ENCODE peak calls at places on chromosomes 6 and 20, in ten cellular contexts. One of them, this sample, is unnamed.

GRCh38 chr6:28280595-28281287 is 631 bp upstream of the PGBD1 start:
- DNase-seq in kidney epithelial cell: no peak
- DNase-seq in tibial artery: no peak
- DNase-seq in K562: no peak
- DNase-seq in heart left ventricle: no peak
- DNase-seq in A549: no peak
- DNase-seq in endodermal cell: no peak
- DNase-seq in lower leg skin: no peak
- DNase-seq in AG04450: no peak
- DNase-seq in left ventricle myocardium inferior: no peak
- DNase-seq in this sample: no peak

GRCh38 chr20:49712118-49712517 is 1.6 kb downstream of the B4GALT5 start:
- DNase-seq in kidney epithelial cell: no peak
- DNase-seq in tibial artery: no peak
- DNase-seq in K562: no peak
- DNase-seq in heart left ventricle: no peak
- DNase-seq in A549: no peak
- DNase-seq in endodermal cell: no peak
- DNase-seq in lower leg skin: no peak
- DNase-seq in AG04450: no peak
- DNase-seq in left ventricle myocardium inferior: no peak
- DNase-seq in this sample: no peak

GRCh38 chr6:80366721-80367120 is 260.2 kb downstream of the BCKDHB start:
- DNase-seq in kidney epithelial cell: no peak
- DNase-seq in tibial artery: no peak
- DNase-seq in K562: no peak
- DNase-seq in heart left ventricle: peak; percentile 77
- DNase-seq in A549: no peak
- DNase-seq in endodermal cell: no peak
- DNase-seq in lower leg skin: no peak
- DNase-seq in AG04450: peak; percentile 21
- DNase-seq in left ventricle myocardium inferior: peak; percentile 71
- DNase-seq in this sample: peak; percentile 65

GRCh38 chr6:22954749-22955385 is 385.5 kb downstream of the HDGFL1 start:
- DNase-seq in kidney epithelial cell: peak; percentile 18
- DNase-seq in tibial artery: no peak
- DNase-seq in K562: no peak
- DNase-seq in heart left ventricle: no peak
- DNase-seq in A549: no peak
- DNase-seq in endodermal cell: no peak
- DNase-seq in lower leg skin: no peak
- DNase-seq in AG04450: no peak
- DNase-seq in left ventricle myocardium inferior: no peak
- DNase-seq in this sample: no peak

GRCh38 chr6:131199568-131200272 is 64.5 kb downstream of the AKAP7 start:
- DNase-seq in kidney epithelial cell: peak; percentile 19
- DNase-seq in tibial artery: no peak
- DNase-seq in K562: peak; percentile 11
- DNase-seq in heart left ventricle: no peak
- DNase-seq in A549: no peak
- DNase-seq in endodermal cell: peak; percentile 88
- DNase-seq in lower leg skin: no peak
- DNase-seq in AG04450: no peak
- DNase-seq in left ventricle myocardium inferior: no peak
- DNase-seq in this sample: no peak

GRCh38 chr6:131629656-131630055 is 1.6 kb upstream of the MED23 start:
- DNase-seq in kidney epithelial cell: no peak
- DNase-seq in tibial artery: peak; percentile 68
- DNase-seq in K562: no peak
- DNase-seq in heart left ventricle: no peak
- DNase-seq in A549: no peak
- DNase-seq in endodermal cell: no peak
- DNase-seq in lower leg skin: no peak
- DNase-seq in AG04450: no peak
- DNase-seq in left ventricle myocardium inferior: no peak
- DNase-seq in this sample: no peak

GRCh38 chr6:21801786-21802610 is 208.4 kb downstream of the SOX4 start:
- DNase-seq in kidney epithelial cell: no peak
- DNase-seq in tibial artery: no peak
- DNase-seq in K562: no peak
- DNase-seq in heart left ventricle: no peak
- DNase-seq in A549: no peak
- DNase-seq in endodermal cell: no peak
- DNase-seq in lower leg skin: no peak
- DNase-seq in AG04450: no peak
- DNase-seq in left ventricle myocardium inferior: no peak
- DNase-seq in this sample: no peak

GRCh38 chr6:111482959-111483735 is at the start of gene REV3L:
- DNase-seq in kidney epithelial cell: peak; percentile 35
- DNase-seq in tibial artery: peak; percentile 94
- DNase-seq in K562: peak; percentile 87
- DNase-seq in heart left ventricle: peak; percentile 92
- DNase-seq in A549: peak; percentile 49
- DNase-seq in endodermal cell: peak; percentile 96
- DNase-seq in lower leg skin: peak; percentile 98
- DNase-seq in AG04450: peak; percentile 78
- DNase-seq in left ventricle myocardium inferior: peak; percentile 88
- DNase-seq in this sample: peak; percentile 68

GRCh38 chr6:43077981-43078411 is 1.9 kb downstream of the PTK7 start:
- DNase-seq in kidney epithelial cell: no peak
- DNase-seq in tibial artery: no peak
- DNase-seq in K562: no peak
- DNase-seq in heart left ventricle: no peak
- DNase-seq in A549: no peak
- DNase-seq in endodermal cell: peak; percentile 63
- DNase-seq in lower leg skin: no peak
- DNase-seq in AG04450: no peak
- DNase-seq in left ventricle myocardium inferior: no peak
- DNase-seq in this sample: no peak
- H3K4me3 ChIP-seq in kidney epithelial cell: peak overlapping the region; percentile 94
- H3K4me3 ChIP-seq in tibial artery: no peak overlapping the region
- H3K4me3 ChIP-seq in K562: no peak overlapping the region
- H3K4me3 ChIP-seq in heart left ventricle: no peak overlapping the region
- H3K4me3 ChIP-seq in A549: no peak overlapping the region
- H3K4me3 ChIP-seq in endodermal cell: peak overlapping the region; percentile 95
- H3K4me3 ChIP-seq in lower leg skin: no peak overlapping the region
- H3K4me3 ChIP-seq in AG04450: peak overlapping the region; percentile 87
- H3K4me3 ChIP-seq in left ventricle myocardium inferior: no peak overlapping the region
- H3K4me3 ChIP-seq in this sample: peak overlapping the region; percentile 87

GRCh38 chr6:17730078-17730704 is 23.5 kb upstream of the NUP153 start:
- DNase-seq in kidney epithelial cell: no peak
- DNase-seq in tibial artery: no peak
- DNase-seq in K562: no peak
- DNase-seq in heart left ventricle: no peak
- DNase-seq in A549: no peak
- DNase-seq in endodermal cell: peak; percentile 6
- DNase-seq in lower leg skin: no peak
- DNase-seq in AG04450: no peak
- DNase-seq in left ventricle myocardium inferior: no peak
- DNase-seq in this sample: no peak

GRCh38 chr6:17724341-17724740 is 17.6 kb upstream of the NUP153 start:
- DNase-seq in kidney epithelial cell: no peak
- DNase-seq in tibial artery: no peak
- DNase-seq in K562: no peak
- DNase-seq in heart left ventricle: no peak
- DNase-seq in A549: no peak
- DNase-seq in endodermal cell: peak; percentile 0
- DNase-seq in lower leg skin: no peak
- DNase-seq in AG04450: no peak
- DNase-seq in left ventricle myocardium inferior: no peak
- DNase-seq in this sample: no peak

GRCh38 chr6:17725083-17725482 is 18.4 kb upstream of the NUP153 start:
- DNase-seq in kidney epithelial cell: no peak
- DNase-seq in tibial artery: no peak
- DNase-seq in K562: peak; percentile 82
- DNase-seq in heart left ventricle: peak; percentile 77
- DNase-seq in A549: no peak
- DNase-seq in endodermal cell: peak; percentile 90
- DNase-seq in lower leg skin: no peak
- DNase-seq in AG04450: no peak
- DNase-seq in left ventricle myocardium inferior: peak; percentile 68
- DNase-seq in this sample: no peak

GRCh38 chr6:17728551-17729222 is 22.0 kb upstream of the NUP153 start:
- DNase-seq in kidney epithelial cell: no peak
- DNase-seq in tibial artery: no peak
- DNase-seq in K562: no peak
- DNase-seq in heart left ventricle: no peak
- DNase-seq in A549: no peak
- DNase-seq in endodermal cell: peak; percentile 31
- DNase-seq in lower leg skin: no peak
- DNase-seq in AG04450: no peak
- DNase-seq in left ventricle myocardium inferior: no peak
- DNase-seq in this sample: no peak

DNA sequence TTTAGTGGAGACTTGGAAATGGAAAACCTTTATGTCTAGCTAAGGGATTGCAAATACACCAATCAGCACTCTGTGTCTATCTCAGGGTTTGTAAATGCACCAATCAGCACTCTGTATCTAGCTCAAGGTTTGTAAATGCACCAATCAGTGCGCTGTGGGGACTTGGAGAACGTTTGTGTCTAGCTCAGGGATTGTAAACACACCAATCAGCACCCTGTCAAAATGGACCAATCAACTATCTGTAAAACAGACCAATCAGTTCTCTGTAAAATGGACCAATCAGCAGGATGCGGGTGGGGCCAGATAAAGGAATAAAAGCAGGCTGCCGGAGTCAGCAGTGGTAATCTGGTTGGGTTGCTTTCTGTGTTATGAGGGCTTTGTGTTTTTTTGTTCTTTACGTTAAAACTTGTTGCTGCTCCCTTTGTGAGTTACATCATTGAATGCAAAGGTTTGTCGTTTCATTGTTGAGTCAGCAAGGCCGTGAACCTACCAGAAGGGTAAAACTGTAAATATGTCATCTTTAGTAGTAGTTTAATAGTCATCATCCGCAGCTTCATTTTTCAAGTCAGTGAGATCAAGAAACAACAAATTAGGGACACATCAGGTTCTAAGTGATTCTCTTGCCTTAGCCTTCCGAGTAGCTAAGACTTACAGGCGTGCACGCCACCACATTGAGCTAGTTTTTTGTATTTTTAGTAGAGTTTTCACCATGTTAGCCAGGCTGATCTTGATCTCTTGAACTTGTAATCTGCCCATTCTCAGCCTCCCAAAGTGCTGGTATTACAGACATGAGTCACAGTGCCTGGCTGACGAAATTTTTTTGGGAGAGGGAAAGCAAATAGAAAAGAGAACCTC is 22.7 kb upstream of the NUP153 start:
- DNase-seq in kidney epithelial cell: no peak
- DNase-seq in tibial artery: no peak
- DNase-seq in K562: no peak
- DNase-seq in heart left ventricle: no peak
- DNase-seq in A549: no peak
- DNase-seq in endodermal cell: peak; percentile 31
- DNase-seq in lower leg skin: no peak
- DNase-seq in AG04450: no peak
- DNase-seq in left ventricle myocardium inferior: no peak
- DNase-seq in this sample: no peak
- TF ChIP-seq CTCF in kidney epithelial cell: no peak
- TF ChIP-seq CTCF in tibial artery: no peak
- TF ChIP-seq CTCF in K562: no peak
- TF ChIP-seq CTCF in heart left ventricle: no peak
- TF ChIP-seq CTCF in A549: no peak
- TF ChIP-seq CTCF in endodermal cell: no peak
- TF ChIP-seq CTCF in lower leg skin: no peak
- TF ChIP-seq CTCF in AG04450: no peak
- TF ChIP-seq CTCF in left ventricle myocardium inferior: no peak
- TF ChIP-seq CTCF in this sample: no peak

GRCh38 chr20:24981750-24982149 is 10.8 kb downstream of the APMAP start:
- DNase-seq in kidney epithelial cell: no peak
- DNase-seq in tibial artery: peak; percentile 73
- DNase-seq in K562: no peak
- DNase-seq in heart left ventricle: peak; percentile 79
- DNase-seq in A549: no peak
- DNase-seq in endodermal cell: peak; percentile 2
- DNase-seq in lower leg skin: peak; percentile 85
- DNase-seq in AG04450: no peak
- DNase-seq in left ventricle myocardium inferior: peak; percentile 49
- DNase-seq in this sample: no peak

GRCh38 chr20:24984963-24985640 is 7.4 kb downstream of the APMAP start:
- DNase-seq in kidney epithelial cell: no peak
- DNase-seq in tibial artery: peak; percentile 48
- DNase-seq in K562: no peak
- DNase-seq in heart left ventricle: no peak
- DNase-seq in A549: no peak
- DNase-seq in endodermal cell: peak; percentile 11
- DNase-seq in lower leg skin: peak; percentile 53
- DNase-seq in AG04450: no peak
- DNase-seq in left ventricle myocardium inferior: no peak
- DNase-seq in this sample: no peak

GRCh38 chr20:24981282-24981681 is 11.3 kb downstream of the APMAP start:
- DNase-seq in kidney epithelial cell: no peak
- DNase-seq in tibial artery: no peak
- DNase-seq in K562: no peak
- DNase-seq in heart left ventricle: no peak
- DNase-seq in A549: no peak
- DNase-seq in endodermal cell: peak; percentile 19
- DNase-seq in lower leg skin: peak; percentile 29
- DNase-seq in AG04450: no peak
- DNase-seq in left ventricle myocardium inferior: no peak
- DNase-seq in this sample: no peak

GRCh38 chr20:24985802-24986201 is 6.7 kb downstream of the APMAP start:
- DNase-seq in kidney epithelial cell: no peak
- DNase-seq in tibial artery: peak; percentile 43
- DNase-seq in K562: no peak
- DNase-seq in heart left ventricle: no peak
- DNase-seq in A549: no peak
- DNase-seq in endodermal cell: peak; percentile 16
- DNase-seq in lower leg skin: peak; percentile 60
- DNase-seq in AG04450: no peak
- DNase-seq in left ventricle myocardium inferior: no peak
- DNase-seq in this sample: no peak

DNA sequence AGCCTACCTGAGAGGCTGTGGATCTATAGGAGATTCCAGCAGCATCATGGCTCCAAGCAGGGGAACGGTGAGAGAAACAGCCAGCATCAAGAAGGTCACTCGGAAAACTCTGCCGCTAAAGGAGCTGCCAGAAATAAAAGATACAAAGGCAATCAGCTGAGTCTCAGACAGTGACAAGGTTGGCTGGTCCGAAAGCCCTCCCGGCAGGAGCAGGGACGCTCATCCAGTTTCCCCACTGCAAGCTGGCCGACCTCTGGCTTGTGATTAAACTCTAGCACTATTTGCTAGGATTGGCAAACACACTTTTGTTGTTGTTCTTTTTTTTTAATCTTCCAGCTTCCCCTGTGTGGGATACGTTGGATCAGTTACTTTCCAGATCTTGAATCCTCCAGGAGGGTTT is 8.7 kb downstream of the APMAP start:
- DNase-seq in kidney epithelial cell: no peak
- DNase-seq in tibial artery: no peak
- DNase-seq in K562: no peak
- DNase-seq in heart left ventricle: no peak
- DNase-seq in A549: no peak
- DNase-seq in endodermal cell: peak; percentile 24
- DNase-seq in lower leg skin: peak; percentile 70
- DNase-seq in AG04450: no peak
- DNase-seq in left ventricle myocardium inferior: no peak
- DNase-seq in this sample: no peak
- H3K4me3 ChIP-seq in kidney epithelial cell: no peak overlapping the region
- H3K4me3 ChIP-seq in tibial artery: no peak overlapping the region
- H3K4me3 ChIP-seq in K562: no peak overlapping the region
- H3K4me3 ChIP-seq in heart left ventricle: no peak overlapping the region
- H3K4me3 ChIP-seq in A549: no peak overlapping the region
- H3K4me3 ChIP-seq in endodermal cell: no peak overlapping the region
- H3K4me3 ChIP-seq in lower leg skin: no peak overlapping the region
- H3K4me3 ChIP-seq in AG04450: no peak overlapping the region
- H3K4me3 ChIP-seq in left ventricle myocardium inferior: no peak overlapping the region
- H3K4me3 ChIP-seq in this sample: no peak overlapping the region

GRCh38 chr20:53154540-53154939 is 182.4 kb downstream of the TSHZ2 start:
- DNase-seq in kidney epithelial cell: no peak
- DNase-seq in tibial artery: no peak
- DNase-seq in K562: peak; percentile 36
- DNase-seq in heart left ventricle: no peak
- DNase-seq in A549: no peak
- DNase-seq in endodermal cell: no peak
- DNase-seq in lower leg skin: no peak
- DNase-seq in AG04450: no peak
- DNase-seq in left ventricle myocardium inferior: no peak
- DNase-seq in this sample: no peak

GRCh38 chr20:53161473-53161872 is 189.3 kb downstream of the TSHZ2 start:
- DNase-seq in kidney epithelial cell: no peak
- DNase-seq in tibial artery: no peak
- DNase-seq in K562: no peak
- DNase-seq in heart left ventricle: no peak
- DNase-seq in A549: no peak
- DNase-seq in endodermal cell: no peak
- DNase-seq in lower leg skin: no peak
- DNase-seq in AG04450: no peak
- DNase-seq in left ventricle myocardium inferior: no peak
- DNase-seq in this sample: no peak

GRCh38 chr20:53161073-53161472 is 188.9 kb downstream of the TSHZ2 start:
- DNase-seq in kidney epithelial cell: no peak
- DNase-seq in tibial artery: no peak
- DNase-seq in K562: no peak
- DNase-seq in heart left ventricle: no peak
- DNase-seq in A549: no peak
- DNase-seq in endodermal cell: no peak
- DNase-seq in lower leg skin: no peak
- DNase-seq in AG04450: no peak
- DNase-seq in left ventricle myocardium inferior: no peak
- DNase-seq in this sample: no peak

GRCh38 chr20:53159144-53159543 is 187.0 kb downstream of the TSHZ2 start:
- DNase-seq in kidney epithelial cell: no peak
- DNase-seq in tibial artery: no peak
- DNase-seq in K562: no peak
- DNase-seq in heart left ventricle: no peak
- DNase-seq in A549: no peak
- DNase-seq in endodermal cell: no peak
- DNase-seq in lower leg skin: no peak
- DNase-seq in AG04450: no peak
- DNase-seq in left ventricle myocardium inferior: no peak
- DNase-seq in this sample: no peak

DNA sequence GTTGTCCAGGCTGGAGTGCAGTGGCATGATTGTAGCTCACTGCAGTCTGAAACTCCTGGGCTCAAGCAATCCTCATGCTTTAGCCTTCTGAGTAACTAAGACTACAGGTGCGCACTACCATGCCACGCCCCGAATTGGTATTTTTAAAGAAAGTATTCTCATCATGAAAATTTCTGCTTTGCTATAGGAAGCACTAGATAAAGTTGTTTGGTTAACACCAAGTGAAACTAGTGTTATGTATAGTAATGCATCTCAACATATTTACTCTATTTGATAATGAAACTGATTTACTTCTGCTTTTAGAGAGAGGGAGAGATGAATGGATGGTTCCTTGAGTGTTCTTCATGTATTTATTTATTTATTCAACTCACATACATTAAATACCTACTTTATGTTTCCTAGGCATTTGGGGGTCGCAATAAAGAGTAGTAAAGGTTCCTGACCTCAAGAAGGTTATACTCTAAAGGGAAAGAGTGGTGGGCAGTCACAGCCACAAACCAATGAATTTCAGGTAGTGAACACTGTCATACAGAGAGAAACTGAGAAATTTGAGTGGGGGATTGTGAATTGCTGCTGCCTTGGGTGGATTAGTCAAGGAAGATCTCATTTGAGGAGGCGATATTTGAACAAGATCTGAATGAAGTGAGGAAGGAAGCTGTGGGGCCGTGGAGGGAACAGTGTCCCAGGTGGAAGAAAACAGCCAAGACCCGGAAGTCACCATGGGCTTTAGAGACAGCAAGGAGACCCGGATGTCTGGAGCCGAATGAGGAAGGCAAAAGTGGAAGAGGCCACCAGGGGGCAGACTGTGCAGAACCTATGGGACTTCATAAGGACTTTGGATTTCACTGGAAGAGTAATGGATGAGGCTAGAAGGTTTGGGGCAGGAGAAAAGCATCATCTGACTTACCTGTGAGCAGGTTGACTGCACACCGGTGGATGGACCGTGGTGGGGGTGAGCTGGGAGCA is 185.6 kb downstream of the TSHZ2 start:
- DNase-seq in kidney epithelial cell: no peak
- DNase-seq in tibial artery: no peak
- DNase-seq in K562: peak; percentile 55
- DNase-seq in heart left ventricle: no peak
- DNase-seq in A549: peak; percentile 37
- DNase-seq in endodermal cell: peak; percentile 94
- DNase-seq in lower leg skin: no peak
- DNase-seq in AG04450: peak; percentile 1
- DNase-seq in left ventricle myocardium inferior: no peak
- DNase-seq in this sample: no peak
- TF ChIP-seq CTCF in kidney epithelial cell: peak; percentile 45
- TF ChIP-seq CTCF in tibial artery: peak; percentile 26
- TF ChIP-seq CTCF in K562: peak; percentile 69
- TF ChIP-seq CTCF in heart left ventricle: peak; percentile 30
- TF ChIP-seq CTCF in A549: peak; percentile 15
- TF ChIP-seq CTCF in endodermal cell: peak; percentile 84
- TF ChIP-seq CTCF in lower leg skin: no peak
- TF ChIP-seq CTCF in AG04450: peak; percentile 70
- TF ChIP-seq CTCF in left ventricle myocardium inferior: peak; percentile 54
- TF ChIP-seq CTCF in this sample: peak; percentile 63

This sample was measured in retinal pigment epithelial cell.